ENCODE peak calls at places on chromosomes 6 and 20, in seven cellular contexts. B is activated T-helper 1 cell treated with anti-CD3 and anti-CD28 coated beads, Interleukin-2, amount 50 U/mL, for 16 hours; E is activated CD8-positive, alpha-beta memory T cell treated with anti-CD3 and anti-CD28 coated beads, Interleukin-2, amount 50 U/mL, for 4 hours; W is activated naive CD8-positive, alpha-beta T cell treated with anti-CD3 and anti-CD28 coated beads, Interleukin-2, amount 50 U/mL, for 16 hours; S is T-cell; C is posterior cingulate gyrus; G is IMR-90. Q is an unnamed sample.

GRCh38 chr6:46821348-46821992 is 28.3 kb downstream of the MEP1A start:
- DNase-seq in B (no peak), E (no peak), W (no peak), S (no peak), C (no peak), G (no peak), Q (no peak)

GRCh38 chr6:159097256-159097655 is 52.5 kb upstream of the TAGAP start:
- DNase-seq in B (no peak), E (peak), W (peak), S (no peak), C (no peak), G (no peak), Q (no peak)

GRCh38 chr20:14707026-14707680 is 369.7 kb upstream of the FLRT3 start:
- DNase-seq in B (no peak), E (no peak), W (no peak), S (no peak), C (no peak), G (no peak), Q (no peak)

GRCh38 chr6:136763716-136764521 is 28.4 kb downstream of the MAP3K5 start:
- DNase-seq in B (no peak), E (no peak), W (no peak), S (no peak), C (no peak), G (no peak), Q (no peak)

GRCh38 chr6:157867155-157867559 is 44.1 kb downstream of the SNX9 start:
- DNase-seq in B (no peak), E (no peak), W (no peak), S (no peak), C (no peak), G (peak), Q (no peak)

GRCh38 chr6:55405474-55406220 is 78.4 kb downstream of the GFRAL start:
- DNase-seq in B (no peak), E (no peak), W (no peak), S (no peak), C (no peak), G (no peak), Q (no peak)

GRCh38 chr6:39824030-39824926 is 32.1 kb downstream of the DAAM2 start:
- DNase-seq in B (no peak), E (no peak), W (no peak), S (no peak), C (no peak), G (no peak), Q (peak)

GRCh38 chr6:88641178-88641903 is 322.1 kb downstream of the RNGTT start:
- DNase-seq in B (no peak), E (no peak), W (no peak), S (no peak), C (no peak), G (peak), Q (no peak)

GRCh38 chr6:107418118-107418517 is 41.2 kb downstream of the PDSS2 start:
- DNase-seq in B (no peak), E (no peak), W (no peak), S (no peak), C (no peak), G (peak), Q (peak)

GRCh38 chr20:17613328-17614175 is 43.7 kb downstream of the DSTN start:
- DNase-seq in B (no peak), E (no peak), W (no peak), S (peak), C (no peak), G (no peak), Q (no peak)

GRCh38 chr6:114576330-114576729 is 233.5 kb upstream of the HS3ST5 start:
- DNase-seq in B (no peak), E (no peak), W (no peak), S (no peak), C (no peak), G (no peak), Q (no peak)

GRCh38 chr6:6002809-6003333 is 3.9 kb downstream of the NRN1 start:
- DNase-seq in B (no peak), E (no peak), W (no peak), S (no peak), C (no peak), G (no peak), Q (peak)

GRCh38 chr6:148739822-148740128 is 7.1 kb upstream of the UST start:
- DNase-seq in B (no peak), E (no peak), W (no peak), S (no peak), C (no peak), G (no peak), Q (no peak)

GRCh38 chr6:37861452-37861851 is 41.9 kb downstream of the ZFAND3 start:
- DNase-seq in B (no peak), E (no peak), W (no peak), S (no peak), C (no peak), G (no peak), Q (no peak)

GRCh38 chr6:20808984-20809383 is 274.7 kb downstream of the CDKAL1 start:
- DNase-seq in B (no peak), E (no peak), W (no peak), S (no peak), C (no peak), G (no peak), Q (no peak)

GRCh38 chr6:56510984-56511531 is 131.6 kb downstream of the DST start:
- DNase-seq in B (no peak), E (no peak), W (no peak), S (no peak), C (no peak), G (peak), Q (peak)

GRCh38 chr6:3623451-3624267 is 127.9 kb downstream of the PXDC1 start:
- DNase-seq in B (no peak), E (no peak), W (no peak), S (peak), C (no peak), G (no peak), Q (no peak)

GRCh38 chr6:85490516-85491248 is 40.8 kb downstream of the NT5E start:
- DNase-seq in B (no peak), E (no peak), W (no peak), S (no peak), C (no peak), G (peak), Q (no peak)

GRCh38 chr6:1387632-1388031 is 1.7 kb upstream of the FOXF2 start:
- DNase-seq in B (no peak), E (no peak), W (no peak), S (no peak), C (no peak), G (no peak), Q (no peak)

GRCh38 chr6:4291453-4292403 is 156.4 kb upstream of the ECI2 start:
- DNase-seq in B (no peak), E (no peak), W (no peak), S (no peak), C (no peak), G (peak), Q (peak)

GRCh38 chr20:21177767-21178166 is 51.9 kb downstream of the KIZ start:
- DNase-seq in B (no peak), E (no peak), W (no peak), S (no peak), C (no peak), G (no peak), Q (no peak)

GRCh38 chr20:59159822-59160740 is 3.5 kb upstream of the ZNF831 start:
- DNase-seq in B (no peak), E (no peak), W (no peak), S (no peak), C (no peak), G (no peak), Q (no peak)

GRCh38 chr20:42138711-42139110 is 520.5 kb upstream of the CHD6 start:
- DNase-seq in B (no peak), E (no peak), W (no peak), S (no peak), C (no peak), G (no peak), Q (no peak)

GRCh38 chr6:112831022-112831421 is 483.9 kb downstream of the RFPL4B start:
- DNase-seq in B (no peak), E (no peak), W (no peak), S (no peak), C (no peak), G (peak), Q (no peak)

GRCh38 chr6:36955136-36955535 is 598 bp downstream of the PI16 start:
- DNase-seq in B (no peak), E (no peak), W (no peak), S (no peak), C (no peak), G (no peak), Q (no peak)

GRCh38 chr20:24064092-24064491 is 75.5 kb upstream of the GGTLC1 start:
- DNase-seq in B (no peak), E (no peak), W (no peak), S (no peak), C (no peak), G (no peak), Q (no peak)